ENCODE peak calls at places on chromosomes 12 and 14, in five cellular contexts. L is body of pancreas; R is activated gamma-delta T cell treated with anti-CD3 and anti-CD28 coated beads, Interleukin-2, amount 50 U/mL, for 16 hours; V is GM20000; O is right atrium auricular region. Z is an unnamed sample.

GRCh38 chr14:85241022-85241880 is 288.7 kb upstream of the FLRT2 start:
- DNase-seq in L (peak; percentile 70), R (no peak), V (no peak), O (no peak), Z (no peak)

GRCh38 chr12:89451876-89452275 is 72.7 kb downstream of the GALNT4 start:
- DNase-seq in R (no peak), L (no peak), O (peak; percentile 72), V (no peak), Z (no peak)

GRCh38 chr12:41907036-41907435 is 237.6 kb downstream of the GXYLT1 start:
- DNase-seq in V (no peak), L (no peak), O (no peak), R (no peak), Z (no peak)

GRCh38 chr12:103020839-103021238 is 63.4 kb downstream of the ASCL1 start:
- DNase-seq in V (peak; percentile 27), L (no peak), R (no peak), O (no peak), Z (no peak)

GRCh38 chr12:79373896-79374499 is 316.8 kb downstream of the PAWR start:
- DNase-seq in V (peak; percentile 13), O (no peak), L (no peak), R (no peak), Z (peak; percentile 16)

GRCh38 chr12:56080556-56081138 is 682 bp downstream of the ERBB3 start:
- DNase-seq in O (no peak), R (no peak), V (no peak), L (peak; percentile 80), Z (peak; percentile 95)

GRCh38 chr14:75562048-75562447 is 16.4 kb upstream of the FLVCR2 start:
- DNase-seq in V (no peak), R (peak; percentile 42), L (no peak), O (no peak), Z (peak; percentile 22)

GRCh38 chr12:42546709-42547108 is 42.8 kb downstream of the PRICKLE1 start:
- DNase-seq in R (no peak), O (no peak), L (no peak), V (no peak), Z (no peak)

GRCh38 chr14:83556746-83557460 is 1973.0 kb upstream of the FLRT2 start:
- DNase-seq in R (no peak), L (no peak), V (no peak), O (no peak), Z (no peak)

GRCh38 chr14:68548194-68549056 is 244.4 kb downstream of the ZFP36L1 start:
- DNase-seq in V (no peak), R (no peak), L (peak; percentile 58), O (peak; percentile 96), Z (no peak)

GRCh38 chr14:67446371-67447032 is 34.5 kb upstream of the PLEK2 start:
- DNase-seq in O (no peak), V (no peak), L (peak; percentile 51), R (no peak), Z (peak; percentile 29)

GRCh38 chr14:89000007-89000942 is 175.8 kb downstream of the TTC8 start:
- DNase-seq in V (no peak), O (no peak), L (peak; percentile 24), R (no peak), Z (peak; percentile 56)

GRCh38 chr14:86574026-86574777 is 1044.3 kb downstream of the FLRT2 start:
- DNase-seq in O (no peak), R (no peak), V (no peak), L (no peak), Z (no peak)

GRCh38 chr14:96267336-96267735 is 11.3 kb downstream of the BDKRB1 start:
- DNase-seq in V (no peak), O (no peak), L (peak; percentile 71), R (no peak), Z (no peak)

GRCh38 chr12:26319511-26319910 is 124.1 kb downstream of the SSPN start:
- DNase-seq in O (peak; percentile 62), V (no peak), R (no peak), L (peak; percentile 42), Z (no peak)

GRCh38 chr14:64501326-64502171 is 2.1 kb downstream of the ZBTB25 start:
- DNase-seq in O (peak; percentile 80), R (no peak), V (no peak), L (peak; percentile 53), Z (peak; percentile 45)

GRCh38 chr14:22386924-22387775 is 201.9 kb downstream of the DAD1 start:
- DNase-seq in O (peak; percentile 76), R (peak; percentile 64), V (peak; percentile 63), L (peak; percentile 69), Z (peak; percentile 66)

GRCh38 chr12:43407816-43408645 is 144.0 kb downstream of the ADAMTS20 start:
- DNase-seq in O (no peak), R (no peak), L (no peak), V (peak; percentile 4), Z (no peak)